ENCODE peak calls at places on chromosomes 16 and 17, in five cellular contexts. One of them, this sample, is unnamed.
A peak's percentile ranks its signal among the peaks of the same experiment; 100 is the strongest.

GRCh38 chr17:82838386-82839063 is 1.3 kb downstream of the ZNF750 start:
- DNase-seq in HCT116: no peak
- DNase-seq in endothelial cell of umbilical vein: no peak
- DNase-seq in transverse colon: peak; percentile 85
- DNase-seq in suprapubic skin: no peak
- DNase-seq in this sample: peak; percentile 84

GRCh38 chr17:50932584-50932901 is 66.4 kb upstream of the TOB1 start:
- DNase-seq in transverse colon: no peak
- DNase-seq in HCT116: no peak
- DNase-seq in endothelial cell of umbilical vein: no peak
- DNase-seq in suprapubic skin: no peak
- DNase-seq in this sample: no peak

GRCh38 chr17:75919611-75920010 is 14.9 kb upstream of the MRPL38 start:
- DNase-seq in endothelial cell of umbilical vein: no peak
- DNase-seq in HCT116: no peak
- DNase-seq in suprapubic skin: no peak
- DNase-seq in transverse colon: no peak
- DNase-seq in this sample: no peak

GRCh38 chr17:48043171-48043570 is 5.0 kb upstream of the NFE2L1 start:
- DNase-seq in suprapubic skin: no peak
- DNase-seq in transverse colon: no peak
- DNase-seq in endothelial cell of umbilical vein: no peak
- DNase-seq in HCT116: no peak
- DNase-seq in this sample: no peak

GRCh38 chr17:81503619-81504018 is 9.0 kb downstream of the ACTG1 start:
- DNase-seq in transverse colon: no peak
- DNase-seq in HCT116: no peak
- DNase-seq in suprapubic skin: no peak
- DNase-seq in endothelial cell of umbilical vein: no peak
- DNase-seq in this sample: no peak

GRCh38 chr16:56814537-56815432 is 50.2 kb upstream of the SLC12A3 start:
- DNase-seq in suprapubic skin: no peak
- DNase-seq in transverse colon: no peak
- DNase-seq in HCT116: no peak
- DNase-seq in endothelial cell of umbilical vein: peak; percentile 12
- DNase-seq in this sample: no peak

GRCh38 chr16:66603537-66604375 is 748 bp upstream of the CMTM3 start:
- DNase-seq in transverse colon: peak; percentile 59
- DNase-seq in endothelial cell of umbilical vein: peak; percentile 61
- DNase-seq in suprapubic skin: peak; percentile 80
- DNase-seq in HCT116: no peak
- DNase-seq in this sample: peak; percentile 42

GRCh38 chr16:53220585-53220984 is 165.8 kb downstream of the CHD9 start:
- DNase-seq in transverse colon: no peak
- DNase-seq in suprapubic skin: no peak
- DNase-seq in endothelial cell of umbilical vein: peak; percentile 71
- DNase-seq in HCT116: no peak
- DNase-seq in this sample: no peak

GRCh38 chr16:66372078-66372897 is 5.8 kb downstream of the CDH5 start:
- DNase-seq in transverse colon: no peak
- DNase-seq in endothelial cell of umbilical vein: no peak
- DNase-seq in HCT116: no peak
- DNase-seq in suprapubic skin: no peak
- DNase-seq in this sample: no peak

GRCh38 chr17:65690626-65691310 is 129.3 kb upstream of the AXIN2 start:
- DNase-seq in HCT116: no peak
- DNase-seq in endothelial cell of umbilical vein: no peak
- DNase-seq in transverse colon: no peak
- DNase-seq in suprapubic skin: no peak
- DNase-seq in this sample: no peak

GRCh38 chr17:46157443-46158107 is 35.7 kb downstream of the KANSL1 start:
- DNase-seq in endothelial cell of umbilical vein: peak; percentile 63
- DNase-seq in suprapubic skin: no peak
- DNase-seq in HCT116: no peak
- DNase-seq in transverse colon: no peak
- DNase-seq in this sample: no peak

GRCh38 chr16:67092227-67092626 is 17.5 kb upstream of the PHAF1 start:
- DNase-seq in suprapubic skin: no peak
- DNase-seq in transverse colon: no peak
- DNase-seq in HCT116: no peak
- DNase-seq in endothelial cell of umbilical vein: no peak
- DNase-seq in this sample: no peak

GRCh38 chr17:64074704-64075484 is 54.5 kb upstream of the ICAM2 start:
- DNase-seq in suprapubic skin: no peak
- DNase-seq in HCT116: no peak
- DNase-seq in endothelial cell of umbilical vein: no peak
- DNase-seq in transverse colon: no peak
- DNase-seq in this sample: peak; percentile 52

GRCh38 chr16:79328327-79329162 is 272.0 kb downstream of the MAF start:
- DNase-seq in transverse colon: no peak
- DNase-seq in HCT116: no peak
- DNase-seq in endothelial cell of umbilical vein: no peak
- DNase-seq in suprapubic skin: no peak
- DNase-seq in this sample: no peak

GRCh38 chr17:40450175-40450574 is 6.9 kb downstream of the IGFBP4 start:
- DNase-seq in transverse colon: peak; percentile 84
- DNase-seq in suprapubic skin: no peak
- DNase-seq in endothelial cell of umbilical vein: peak; percentile 65
- DNase-seq in HCT116: peak; percentile 62
- DNase-seq in this sample: no peak

GRCh38 chr17:82204831-82205719 is 7.6 kb downstream of the CCDC57 start:
- DNase-seq in HCT116: no peak
- DNase-seq in endothelial cell of umbilical vein: peak; percentile 14
- DNase-seq in suprapubic skin: no peak
- DNase-seq in transverse colon: no peak
- DNase-seq in this sample: no peak

GRCh38 chr17:40106760-40107265 is 6.4 kb upstream of the NR1D1 start:
- DNase-seq in transverse colon: no peak
- DNase-seq in suprapubic skin: no peak
- DNase-seq in endothelial cell of umbilical vein: no peak
- DNase-seq in HCT116: no peak
- DNase-seq in this sample: no peak

GRCh38 chr17:80992077-80992947 is 671 bp downstream of the CHMP6 start:
- DNase-seq in transverse colon: peak; percentile 23
- DNase-seq in HCT116: no peak
- DNase-seq in suprapubic skin: peak; percentile 65
- DNase-seq in endothelial cell of umbilical vein: no peak
- DNase-seq in this sample: no peak

GRCh38 chr16:81394416-81394815 is 50.2 kb upstream of the CMIP start:
- DNase-seq in HCT116: no peak
- DNase-seq in suprapubic skin: no peak
- DNase-seq in endothelial cell of umbilical vein: no peak
- DNase-seq in transverse colon: no peak
- DNase-seq in this sample: no peak

GRCh38 chr16:71453051-71453450 is 9.0 kb downstream of the ZNF23 start:
- DNase-seq in HCT116: no peak
- DNase-seq in transverse colon: no peak
- DNase-seq in endothelial cell of umbilical vein: no peak
- DNase-seq in suprapubic skin: no peak
- DNase-seq in this sample: no peak

GRCh38 chr16:71448274-71448866 is 6.5 kb upstream of the TLE7 start:
- DNase-seq in endothelial cell of umbilical vein: no peak
- DNase-seq in HCT116: no peak
- DNase-seq in suprapubic skin: no peak
- DNase-seq in transverse colon: no peak
- DNase-seq in this sample: no peak

GRCh38 chr16:71443714-71444113 is 1.9 kb upstream of the TLE7 start:
- DNase-seq in suprapubic skin: no peak
- DNase-seq in HCT116: no peak
- DNase-seq in transverse colon: no peak
- DNase-seq in endothelial cell of umbilical vein: no peak
- DNase-seq in this sample: no peak

GRCh38 chr16:71449020-71449419 is 7.2 kb upstream of the TLE7 start:
- DNase-seq in HCT116: no peak
- DNase-seq in endothelial cell of umbilical vein: no peak
- DNase-seq in transverse colon: no peak
- DNase-seq in suprapubic skin: no peak
- DNase-seq in this sample: no peak
- H3K4me3 ChIP-seq in HCT116: no peak overlapping the region
- H3K4me3 ChIP-seq in endothelial cell of umbilical vein: no peak overlapping the region
- H3K4me3 ChIP-seq in transverse colon: no peak overlapping the region
- H3K4me3 ChIP-seq in suprapubic skin: no peak overlapping the region
- H3K4me3 ChIP-seq in this sample: no peak overlapping the region

DNA sequence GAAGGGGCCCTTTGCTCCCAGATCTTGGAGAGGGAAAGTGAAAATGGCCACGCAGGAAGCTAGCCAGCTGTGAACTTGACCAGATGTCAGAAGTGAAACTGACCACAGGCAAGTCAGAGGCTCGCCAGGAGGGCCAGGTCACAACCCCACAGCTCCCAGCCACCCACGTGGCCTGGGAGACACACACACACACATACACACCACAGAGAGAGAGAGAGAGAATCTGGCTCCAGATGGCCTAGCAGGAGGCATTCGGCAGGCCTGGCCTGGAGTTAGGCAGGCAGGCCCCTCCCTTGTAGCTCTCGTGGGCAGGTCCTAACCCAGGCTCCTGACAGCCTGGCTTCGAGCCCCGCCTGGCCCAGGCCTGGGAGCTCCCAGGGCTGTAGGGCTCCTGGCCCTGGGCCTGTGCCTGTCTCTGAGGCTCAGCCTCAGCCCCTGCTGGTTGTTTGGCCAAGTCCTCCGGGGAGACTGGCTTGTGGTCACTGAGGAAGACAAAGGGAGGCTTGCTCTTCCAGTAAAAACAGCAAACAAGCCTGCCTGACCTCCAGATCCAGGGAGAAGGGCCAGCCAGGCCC is 20.2 kb downstream of the NGFR start:
- DNase-seq in suprapubic skin: peak; percentile 86
- DNase-seq in transverse colon: peak; percentile 74
- DNase-seq in HCT116: peak; percentile 36
- DNase-seq in endothelial cell of umbilical vein: no peak
- DNase-seq in this sample: peak; percentile 83
- TF ChIP-seq POLR2AphosphoS5 in suprapubic skin: peak; percentile 83
- TF ChIP-seq POLR2AphosphoS5 in transverse colon: peak; percentile 81
- TF ChIP-seq POLR2AphosphoS5 in HCT116: peak; percentile 62
- TF ChIP-seq POLR2AphosphoS5 in endothelial cell of umbilical vein: no peak
- TF ChIP-seq POLR2AphosphoS5 in this sample: peak; percentile 88

DNA sequence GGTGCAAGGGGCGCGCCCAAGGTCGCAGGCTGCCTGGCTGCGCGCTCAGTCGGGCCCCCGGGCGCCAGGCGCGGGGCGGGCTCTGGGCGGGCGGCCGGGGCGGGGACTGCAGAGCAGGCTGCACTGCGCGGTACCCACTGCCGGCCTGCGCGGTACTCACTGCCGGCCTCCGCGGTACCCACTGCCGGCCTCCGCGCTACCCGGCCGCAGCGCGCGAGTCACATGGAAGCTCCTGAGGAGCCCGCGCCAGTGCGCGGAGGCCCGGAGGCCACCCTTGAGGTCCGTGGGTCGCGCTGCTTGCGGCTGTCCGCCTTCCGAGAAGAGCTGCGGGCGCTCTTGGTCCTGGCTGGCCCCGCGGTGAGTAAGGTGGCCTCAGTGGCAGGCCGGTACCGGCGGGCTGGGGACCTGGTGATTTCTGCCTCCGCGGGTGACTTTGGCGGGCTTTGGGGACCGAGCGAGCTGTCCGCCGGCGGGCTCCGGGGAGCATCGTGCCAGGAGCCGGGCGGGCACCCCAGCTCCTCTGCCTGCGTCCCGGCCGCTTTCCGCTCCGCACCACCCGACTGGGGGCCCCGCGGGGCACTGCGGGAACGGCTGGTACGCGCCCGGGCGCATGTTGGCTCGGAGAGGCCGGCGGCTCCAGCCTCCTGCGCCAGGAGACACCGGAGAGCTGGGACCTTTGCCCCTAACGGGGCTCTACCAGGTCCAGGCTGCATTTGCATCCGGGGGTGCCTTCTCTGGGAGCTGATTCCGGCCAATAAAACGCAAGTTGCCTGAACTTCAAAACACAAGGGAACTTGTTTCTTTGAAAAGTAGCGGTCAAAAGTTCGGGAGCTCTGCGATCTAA is at the start of gene SLC47A1:
- DNase-seq in endothelial cell of umbilical vein: peak; percentile 52
- DNase-seq in HCT116: no peak
- DNase-seq in transverse colon: peak; percentile 20
- DNase-seq in suprapubic skin: no peak
- DNase-seq in this sample: no peak
- TF ChIP-seq POLR2A in endothelial cell of umbilical vein: no peak
- TF ChIP-seq POLR2A in HCT116: no peak
- TF ChIP-seq POLR2A in transverse colon: no peak
- TF ChIP-seq POLR2A in suprapubic skin: no peak
- TF ChIP-seq POLR2A in this sample: no peak

GRCh38 chr17:57295526-57296023 is 39.3 kb downstream of the MSI2 start:
- DNase-seq in transverse colon: no peak
- DNase-seq in suprapubic skin: no peak
- DNase-seq in HCT116: peak; percentile 80
- DNase-seq in endothelial cell of umbilical vein: peak; percentile 91
- DNase-seq in this sample: no peak
- H3K4me3 ChIP-seq in transverse colon: no peak overlapping the region
- H3K4me3 ChIP-seq in suprapubic skin: no peak overlapping the region
- H3K4me3 ChIP-seq in HCT116: peak overlapping the region; percentile 40
- H3K4me3 ChIP-seq in endothelial cell of umbilical vein: no peak overlapping the region
- H3K4me3 ChIP-seq in this sample: no peak overlapping the region

GRCh38 chr17:74190154-74190553 is 13.3 kb upstream of the RPL38 start:
- DNase-seq in HCT116: peak; percentile 66
- DNase-seq in transverse colon: no peak
- DNase-seq in suprapubic skin: no peak
- DNase-seq in endothelial cell of umbilical vein: peak; percentile 61
- DNase-seq in this sample: no peak

GRCh38 chr17:74185786-74186185 is 17.7 kb upstream of the RPL38 start:
- DNase-seq in HCT116: no peak
- DNase-seq in transverse colon: no peak
- DNase-seq in suprapubic skin: no peak
- DNase-seq in endothelial cell of umbilical vein: no peak
- DNase-seq in this sample: no peak

GRCh38 chr17:74183411-74183810 is 20.1 kb upstream of the RPL38 start:
- DNase-seq in suprapubic skin: no peak
- DNase-seq in endothelial cell of umbilical vein: no peak
- DNase-seq in transverse colon: no peak
- DNase-seq in HCT116: no peak
- DNase-seq in this sample: no peak

GRCh38 chr17:74182041-74182783 is 21.3 kb upstream of the RPL38 start:
- DNase-seq in HCT116: no peak
- DNase-seq in suprapubic skin: no peak
- DNase-seq in endothelial cell of umbilical vein: no peak
- DNase-seq in transverse colon: no peak
- DNase-seq in this sample: no peak

DNA sequence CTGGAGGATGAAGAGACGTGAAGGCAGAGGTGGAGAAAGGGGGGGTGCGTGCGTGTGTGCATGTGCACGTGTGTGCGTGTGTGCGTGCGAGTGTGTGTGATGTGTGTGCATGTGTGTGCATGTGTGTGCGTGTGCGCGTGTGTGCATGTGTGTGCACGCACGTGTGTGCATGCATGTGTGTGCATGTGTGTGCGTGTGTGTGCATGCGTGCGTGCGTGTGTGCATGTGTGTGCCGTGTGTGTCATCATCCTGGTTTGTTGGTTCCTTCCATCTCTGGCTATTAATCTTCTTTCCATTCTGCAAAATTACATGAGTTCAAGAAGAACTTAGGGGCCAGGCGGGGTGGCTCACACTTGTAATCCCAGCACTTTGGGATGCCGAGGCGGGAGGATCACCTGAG is 17.0 kb upstream of the RPL38 start:
- DNase-seq in suprapubic skin: no peak
- DNase-seq in endothelial cell of umbilical vein: no peak
- DNase-seq in HCT116: no peak
- DNase-seq in transverse colon: no peak
- DNase-seq in this sample: no peak
- TF ChIP-seq POLR2AphosphoS5 in suprapubic skin: no peak
- TF ChIP-seq POLR2AphosphoS5 in endothelial cell of umbilical vein: no peak
- TF ChIP-seq POLR2AphosphoS5 in HCT116: no peak
- TF ChIP-seq POLR2AphosphoS5 in transverse colon: no peak
- TF ChIP-seq POLR2AphosphoS5 in this sample: no peak

GRCh38 chr17:59329558-59330313 is 1.7 kb upstream of the YPEL2 start:
- DNase-seq in endothelial cell of umbilical vein: peak; percentile 96
- DNase-seq in suprapubic skin: peak; percentile 79
- DNase-seq in transverse colon: peak; percentile 66
- DNase-seq in HCT116: peak; percentile 62
- DNase-seq in this sample: peak; percentile 40
- TF ChIP-seq POLR2A in endothelial cell of umbilical vein: no peak
- TF ChIP-seq POLR2A in suprapubic skin: no peak
- TF ChIP-seq POLR2A in transverse colon: no peak
- TF ChIP-seq POLR2A in HCT116: no peak
- TF ChIP-seq POLR2A in this sample: no peak

This sample was measured in prostate gland.